ENCODE peak calls at places on chromosomes 16 and 17, in five cellular contexts. V, Z, K, Q and I are unnamed samples.

GRCh38 chr16:88628512-88628974 is 9.8 kb upstream of the IL17C start:
- DNase-seq in V (no peak), Q (peak), Z (no peak), K (no peak), I (peak)

GRCh38 chr16:84082835-84083569 is 33.7 kb downstream of the MBTPS1 start:
- DNase-seq in Q (no peak), K (no peak), Z (no peak), V (no peak), I (no peak)

GRCh38 chr16:25838724-25839186 is 147.0 kb downstream of the HS3ST4 start:
- DNase-seq in V (no peak), Z (peak), K (peak), Q (peak), I (peak)

GRCh38 chr16:10523025-10523424 is 57.4 kb downstream of the EMP2 start:
- DNase-seq in K (no peak), V (no peak), Q (no peak), Z (no peak), I (no peak)

GRCh38 chr17:28725166-28725659 is 820 bp downstream of the TLCD1 start:
- DNase-seq in Z (peak), K (peak), Q (peak), V (no peak), I (no peak)

GRCh38 chr16:28603381-28604185 is 6.3 kb downstream of the SULT1A1 start:
- DNase-seq in Z (no peak), Q (no peak), K (no peak), V (no peak), I (no peak)

GRCh38 chr17:27904534-27904933 is 11.4 kb upstream of the LYRM9 start:
- DNase-seq in Q (no peak), K (no peak), Z (no peak), V (no peak), I (no peak)

GRCh38 chr17:8455660-8456059 is 20.0 kb downstream of the NDEL1 start:
- DNase-seq in V (no peak), K (no peak), Z (no peak), Q (no peak), I (no peak)

GRCh38 chr16:56787185-56787584 is 57.3 kb downstream of the NUP93 start:
- DNase-seq in K (no peak), V (no peak), Z (no peak), Q (no peak), I (peak)

GRCh38 chr16:50252874-50253510 is 13.4 kb upstream of the ADCY7 start:
- DNase-seq in Z (no peak), K (peak), Q (no peak), V (no peak), I (no peak)

GRCh38 chr17:65131946-65132345 is 5.2 kb upstream of the RGS9 start:
- DNase-seq in Q (no peak), K (no peak), Z (no peak), V (no peak), I (no peak)

GRCh38 chr16:86048882-86049585 is 150.1 kb downstream of the IRF8 start:
- DNase-seq in Q (no peak), K (no peak), V (no peak), Z (no peak), I (no peak)